ENCODE peak calls at places on chromosomes 11 and 22, in six cellular contexts. J, S, V, A, E and K are unnamed samples.
A peak's percentile ranks its signal among the peaks of the same experiment; 100 is the strongest.

GRCh38 chr22:36258750-36259619 is 6.1 kb downstream of the APOL1 start:
- DNase-seq in J (no peak), S (no peak), V (peak; percentile 52), A (peak; percentile 26), E (no peak), K (peak; percentile 44)

GRCh38 chr11:2588809-2589537 is 110.8 kb downstream of the KCNQ1OT1 start:
- DNase-seq in J (no peak), S (no peak), V (no peak), A (no peak), E (no peak), K (no peak)

GRCh38 chr22:36862251-36863242 is 1.7 kb downstream of the NCF4 start:
- DNase-seq in J (no peak), S (peak; percentile 68), V (no peak), A (no peak), E (no peak), K (peak; percentile 96)

GRCh38 chr11:2955896-2956476 is 26.8 kb upstream of the PHLDA2 start:
- DNase-seq in J (no peak), S (no peak), V (no peak), A (no peak), E (no peak), K (no peak)

GRCh38 chr11:26778000-26778757 is 56.3 kb upstream of the SLC5A12 start:
- DNase-seq in J (peak; percentile 77), S (no peak), V (no peak), A (no peak), E (no peak), K (no peak)

GRCh38 chr11:58829736-58830135 is 14.8 kb downstream of the GLYATL2 start:
- DNase-seq in J (peak; percentile 41), S (no peak), V (no peak), A (no peak), E (no peak), K (no peak)

GRCh38 chr11:9385288-9385902 is 943 bp downstream of the IPO7 start:
- DNase-seq in J (no peak), S (no peak), V (no peak), A (no peak), E (peak; percentile 43), K (no peak)

GRCh38 chr11:33185756-33186155 is 24.5 kb upstream of the CSTF3 start:
- DNase-seq in J (no peak), S (no peak), V (no peak), A (no peak), E (no peak), K (no peak)

GRCh38 chr11:14248577-14248976 is 110.4 kb downstream of the RRAS2 start:
- DNase-seq in J (no peak), S (no peak), V (peak; percentile 16), A (peak; percentile 16), E (no peak), K (no peak)

GRCh38 chr11:1749787-1750351 is 526 bp downstream of the IFITM10 start:
- DNase-seq in J (peak; percentile 69), S (no peak), V (no peak), A (no peak), E (peak; percentile 42), K (no peak)

GRCh38 chr11:1547467-1548098 is 24.5 kb downstream of the DUSP8 start:
- DNase-seq in J (no peak), S (no peak), V (no peak), A (no peak), E (no peak), K (no peak)

GRCh38 chr11:85647604-85648299 is at the start of gene TMEM126A:
- DNase-seq in J (no peak), S (peak; percentile 69), V (peak; percentile 91), A (peak; percentile 74), E (peak; percentile 77), K (peak; percentile 60)

GRCh38 chr11:15146271-15147003 is 31.7 kb downstream of the INSC start:
- DNase-seq in J (no peak), S (no peak), V (no peak), A (no peak), E (no peak), K (no peak)

GRCh38 chr11:47337229-47337924 is 15.1 kb downstream of the MYBPC3 start:
- DNase-seq in J (no peak), S (no peak), V (no peak), A (no peak), E (peak; percentile 56), K (no peak)
- TF ChIP-seq CTCF in J (no peak), S (no peak), V (no peak), A (no peak), E (no peak), K (no peak)

DNA sequence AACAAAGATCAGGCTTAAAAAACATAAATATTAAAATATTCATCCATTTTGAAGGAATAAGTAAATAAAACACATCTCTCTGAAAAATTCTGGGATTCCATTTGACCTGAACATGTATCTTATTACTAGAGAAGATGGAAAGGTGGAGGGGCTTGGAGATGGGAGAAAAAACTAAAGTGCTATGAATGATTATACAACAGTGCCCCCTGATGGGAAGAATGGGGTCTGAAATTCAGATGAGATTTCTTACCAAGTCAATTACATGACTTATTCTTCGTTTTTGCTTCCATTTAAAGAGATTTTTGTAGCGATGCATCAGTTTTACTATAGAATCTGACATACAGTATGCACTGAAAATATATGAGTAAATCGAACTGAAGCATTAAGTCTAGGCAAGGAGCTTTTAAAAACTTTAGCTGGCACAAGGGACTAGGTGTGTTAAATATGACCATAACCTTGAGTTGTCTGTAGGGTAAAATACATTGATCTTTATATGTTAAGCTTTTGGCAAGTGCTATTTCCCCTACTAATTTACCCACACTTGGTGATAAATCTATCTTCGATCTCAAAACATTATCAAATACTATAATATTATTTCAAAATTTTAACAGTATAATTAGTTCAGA is 718.8 kb downstream of the CNTN5 start:
- DNase-seq in J (no peak), S (no peak), V (peak; percentile 36), A (peak; percentile 32), E (peak; percentile 3), K (no peak)
- TF ChIP-seq CTCF in J (no peak), S (peak; percentile 40), V (peak; percentile 74), A (peak; percentile 80), E (peak; percentile 69), K (peak; percentile 19)

DNA sequence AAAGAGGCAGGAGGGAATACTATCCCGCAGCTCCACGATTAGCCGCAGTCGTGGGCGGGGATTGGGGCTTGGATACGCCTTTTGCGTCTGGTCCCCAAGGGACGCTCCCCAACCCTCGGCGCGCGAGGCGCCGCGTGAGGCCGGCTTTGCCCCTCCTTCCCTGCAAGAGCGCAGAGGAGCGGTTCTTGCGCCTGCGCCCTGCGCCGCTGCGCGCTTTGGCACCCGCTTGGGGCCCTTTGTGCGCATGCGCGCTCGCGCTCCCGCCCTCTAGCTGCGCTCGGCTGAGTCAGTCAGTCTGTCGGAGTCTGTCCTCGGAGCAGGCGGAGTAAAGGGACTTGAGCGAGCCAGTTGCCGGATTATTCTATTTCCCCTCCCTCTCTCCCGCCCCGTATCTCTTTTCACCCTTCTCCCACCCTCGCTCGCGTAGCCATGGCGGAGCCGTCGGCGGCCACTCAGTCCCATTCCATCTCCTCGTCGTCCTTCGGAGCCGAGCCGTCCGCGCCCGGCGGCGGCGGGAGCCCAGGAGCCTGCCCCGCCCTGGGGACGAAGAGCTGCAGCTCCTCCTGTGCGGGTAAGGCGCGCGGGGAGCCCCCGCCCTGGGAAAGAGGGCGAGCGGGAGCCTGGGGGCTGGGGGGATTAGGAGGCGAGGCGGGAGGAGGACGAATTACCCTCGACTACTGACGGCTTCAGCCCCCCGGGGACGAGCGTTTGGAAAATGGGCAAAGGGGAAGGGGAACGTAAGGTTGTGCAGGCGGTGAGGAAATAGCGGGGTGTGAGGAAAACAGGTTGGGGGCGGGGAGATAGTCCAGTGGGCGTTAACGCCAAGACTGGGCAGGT is at the start of gene RTN3:
- DNase-seq in J (peak; percentile 91), S (peak; percentile 92), V (peak; percentile 98), A (peak; percentile 97), E (peak; percentile 94), K (peak; percentile 96)
- TF ChIP-seq CTCF in J (peak; percentile 7), S (no peak), V (no peak), A (no peak), E (no peak), K (no peak)

GRCh38 chr11:66692871-66693331 is 15.2 kb upstream of the RBM4B start:
- DNase-seq in J (no peak), S (no peak), V (no peak), A (no peak), E (no peak), K (no peak)

GRCh38 chr11:66694056-66694410 is 16.3 kb upstream of the RBM4B start:
- DNase-seq in J (no peak), S (no peak), V (no peak), A (no peak), E (no peak), K (no peak)

GRCh38 chr11:66693356-66694055 is 15.8 kb upstream of the RBM4B start:
- DNase-seq in J (no peak), S (no peak), V (no peak), A (no peak), E (no peak), K (no peak)

GRCh38 chr11:66696186-66696585 is 18.5 kb upstream of the RBM4B start:
- DNase-seq in J (no peak), S (no peak), V (no peak), A (no peak), E (no peak), K (no peak)

DNA sequence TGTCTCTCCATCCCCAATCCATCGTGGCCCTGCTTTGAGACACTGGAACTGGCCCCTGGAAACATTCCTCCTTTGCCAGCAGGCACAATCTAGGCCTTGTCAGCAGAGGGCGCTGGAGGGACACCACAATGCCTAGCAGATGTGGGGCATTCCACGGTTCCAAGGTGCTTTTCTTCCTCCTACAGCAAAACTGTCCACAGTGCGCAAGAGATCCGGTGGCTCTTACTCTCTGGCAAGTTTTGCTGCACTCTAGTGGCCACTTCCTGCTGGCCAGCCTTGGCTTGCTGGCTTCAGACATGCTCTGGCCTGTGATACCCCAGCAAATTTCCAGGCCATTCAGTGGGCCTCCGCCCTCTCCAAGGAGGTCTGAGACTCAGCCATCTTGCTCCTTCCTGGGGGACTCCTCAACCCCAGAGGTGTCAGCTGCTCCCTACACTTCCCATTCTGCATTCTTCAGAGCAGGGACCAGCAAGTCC is 17.1 kb upstream of the RBM4B start:
- DNase-seq in J (peak; percentile 95), S (peak; percentile 67), V (peak; percentile 92), A (peak; percentile 93), E (peak; percentile 93), K (peak; percentile 86)
- TF ChIP-seq CTCF in J (peak; percentile 97), S (peak; percentile 94), V (peak; percentile 98), A (peak; percentile 96), E (peak; percentile 99), K (peak; percentile 96)